ENCODE peak calls at places on chromosomes 5 and 9, in seven cellular contexts. T is stimulated activated naive CD4-positive, alpha-beta T cell; Y is Daoy; U is stimulated activated CD8-positive, alpha-beta memory T cell treated with anti-CD3 and anti-CD28 coated beads, Interleukin-4, amount 100 ng/mL, for 24 hours; G is hippocampal formation; E is HFFc6; N is NCI-H146. D is an unnamed sample.

GRCh38 chr9:105694320-105694847 is at the start of gene TMEM38B:
- DNase-seq in E (peak; percentile 38), U (peak; percentile 74), Y (peak; percentile 94), N (peak; percentile 65), T (peak; percentile 71), G (peak; percentile 67), D (peak; percentile 90)

GRCh38 chr5:178221203-178221771 is 11.3 kb downstream of the PHYKPL start:
- DNase-seq in U (no peak), N (no peak), E (no peak), T (no peak), Y (no peak), G (no peak), D (no peak)

GRCh38 chr5:139394123-139394653 is 716 bp downstream of the PROB1 start:
- DNase-seq in N (peak; percentile 11), U (peak; percentile 53), E (no peak), Y (peak; percentile 54), G (no peak), T (no peak), D (no peak)

GRCh38 chr5:38692346-38692745 is 135.9 kb upstream of the LIFR start:
- DNase-seq in T (no peak), Y (no peak), N (no peak), G (no peak), U (no peak), E (no peak), D (no peak)

GRCh38 chr9:123448247-123448646 is 92.2 kb downstream of the CRB2 start:
- DNase-seq in T (no peak), G (no peak), U (no peak), E (no peak), Y (no peak), N (no peak), D (no peak)

GRCh38 chr9:105858284-105858683 is 163.9 kb downstream of the TMEM38B start:
- DNase-seq in G (no peak), T (no peak), N (no peak), E (no peak), U (no peak), Y (no peak), D (no peak)

GRCh38 chr5:124828731-124829130 is 82.3 kb upstream of the ZNF608 start:
- DNase-seq in N (no peak), Y (no peak), U (no peak), T (no peak), G (no peak), E (no peak), D (no peak)

GRCh38 chr5:133298447-133298846 is 246.6 kb downstream of the HSPA4 start:
- DNase-seq in T (no peak), N (peak; percentile 2), Y (no peak), G (no peak), E (no peak), U (no peak), D (no peak)

GRCh38 chr5:181120311-181120710 is 10.7 kb downstream of the OR2V1 start:
- DNase-seq in T (no peak), E (peak; percentile 55), U (no peak), N (no peak), Y (peak; percentile 67), G (no peak), D (no peak)

GRCh38 chr9:4573634-4574391 is 83.5 kb downstream of the SLC1A1 start:
- DNase-seq in Y (no peak), U (no peak), G (no peak), E (no peak), T (no peak), N (peak; percentile 90), D (no peak)

GRCh38 chr5:36606437-36607113 is at the start of gene SLC1A3:
- DNase-seq in G (peak; percentile 70), Y (peak; percentile 80), N (no peak), T (no peak), U (peak; percentile 5), E (peak; percentile 63), D (no peak)

GRCh38 chr5:132073231-132074013 is at the start of gene CSF2:
- DNase-seq in E (peak; percentile 32), N (no peak), Y (peak; percentile 86), T (no peak), U (no peak), G (no peak), D (no peak)

D was measured in type B pancreatic cell.